ENCODE peak calls at places on chromosomes 7 and 10, in four cellular contexts. One of them, this sample, is unnamed.

GRCh38 chr7:985915-986741 is 3.1 kb downstream of the CYP2W1 start:
- DNase-seq in CD8-positive, alpha-beta memory T cell: no peak
- DNase-seq in kidney tubule cell: peak; percentile 64
- DNase-seq in A549: no peak
- DNase-seq in this sample: no peak

GRCh38 chr10:6490594-6490993 is 89.5 kb downstream of the PRKCQ start:
- DNase-seq in kidney tubule cell: no peak
- DNase-seq in A549: no peak
- DNase-seq in CD8-positive, alpha-beta memory T cell: no peak
- DNase-seq in this sample: no peak

GRCh38 chr10:124721295-124722052 is 22.7 kb downstream of the FAM53B start:
- DNase-seq in kidney tubule cell: no peak
- DNase-seq in CD8-positive, alpha-beta memory T cell: no peak
- DNase-seq in A549: no peak
- DNase-seq in this sample: no peak

GRCh38 chr7:22559829-22560489 is 60.0 kb upstream of the STEAP1B start:
- DNase-seq in CD8-positive, alpha-beta memory T cell: peak; percentile 56
- DNase-seq in kidney tubule cell: peak; percentile 85
- DNase-seq in A549: peak; percentile 85
- DNase-seq in this sample: peak; percentile 48

GRCh38 chr7:50696810-50697582 is 85.7 kb downstream of the GRB10 start:
- DNase-seq in CD8-positive, alpha-beta memory T cell: peak; percentile 24
- DNase-seq in kidney tubule cell: peak; percentile 22
- DNase-seq in A549: no peak
- DNase-seq in this sample: no peak

GRCh38 chr7:69342154-69342884 is 256.0 kb upstream of the AUTS2 start:
- DNase-seq in A549: no peak
- DNase-seq in kidney tubule cell: peak; percentile 18
- DNase-seq in CD8-positive, alpha-beta memory T cell: no peak
- DNase-seq in this sample: no peak

GRCh38 chr7:94848992-94849576 is 58.3 kb upstream of the PPP1R9A start:
- DNase-seq in kidney tubule cell: no peak
- DNase-seq in CD8-positive, alpha-beta memory T cell: no peak
- DNase-seq in A549: no peak
- DNase-seq in this sample: no peak

GRCh38 chr7:156015237-156016020 is 203.2 kb upstream of the SHH start:
- DNase-seq in kidney tubule cell: no peak
- DNase-seq in CD8-positive, alpha-beta memory T cell: no peak
- DNase-seq in A549: no peak
- DNase-seq in this sample: no peak

GRCh38 chr7:99102809-99103690 is 40.9 kb downstream of the SMURF1 start:
- DNase-seq in A549: peak; percentile 60
- DNase-seq in CD8-positive, alpha-beta memory T cell: no peak
- DNase-seq in kidney tubule cell: peak; percentile 33
- DNase-seq in this sample: no peak

GRCh38 chr10:90451283-90451682 is 406.6 kb downstream of the HTR7 start:
- DNase-seq in CD8-positive, alpha-beta memory T cell: no peak
- DNase-seq in A549: no peak
- DNase-seq in kidney tubule cell: no peak
- DNase-seq in this sample: no peak

GRCh38 chr10:35212856-35213255 is 86.2 kb downstream of the CREM start:
- DNase-seq in kidney tubule cell: no peak
- DNase-seq in A549: no peak
- DNase-seq in CD8-positive, alpha-beta memory T cell: no peak
- DNase-seq in this sample: no peak

This sample was measured in naive thymus-derived CD4-positive, alpha-beta T cell.